ENCODE peak calls at places on chromosomes 3 and 15, in six cellular contexts. Y is activated CD4-positive, alpha-beta T cell treated with anti-CD3 and anti-CD28 coated beads, Interleukin-2, amount 10 ng/mL, durations not matched to agents 7 days and 5 days; B is pancreas; R is AG08395; Z is posterior vena cava; F is NCI-H2171 treated with DMSO at 0.1 percent for 48 hours. I is an unnamed sample.

GRCh38 chr15:31280037-31280830 is 46.4 kb upstream of the KLF13 start:
- DNase-seq in B (peak; percentile 37), Z (peak; percentile 22), Y (peak; percentile 4), F (peak; percentile 99), R (no peak), I (peak; percentile 68)

GRCh38 chr3:134809412-134810051 is 14.5 kb downstream of the EPHB1 start:
- DNase-seq in B (no peak), Y (no peak), Z (no peak), R (no peak), F (no peak), I (no peak)

GRCh38 chr3:24565656-24566055 is 71.0 kb upstream of the THRB start:
- DNase-seq in B (no peak), Y (no peak), Z (no peak), F (no peak), R (no peak), I (no peak)

GRCh38 chr3:8705575-8705974 is 28.0 kb upstream of the CAV3 start:
- DNase-seq in F (no peak), Y (no peak), B (no peak), R (no peak), Z (no peak), I (no peak)

GRCh38 chr15:28128036-28128435 is 28.9 kb upstream of the OCA2 start:
- DNase-seq in Y (no peak), F (no peak), Z (no peak), B (no peak), R (no peak), I (no peak)

GRCh38 chr3:41893977-41894376 is 67.9 kb downstream of the ULK4 start:
- DNase-seq in B (no peak), Y (peak; percentile 19), F (peak; percentile 49), Z (no peak), R (peak; percentile 53), I (no peak)

GRCh38 chr3:127323581-127323980 is 35.7 kb upstream of the PRR20G start:
- DNase-seq in B (no peak), Y (no peak), Z (no peak), F (no peak), R (no peak), I (no peak)

GRCh38 chr3:73521936-73522335 is 102.8 kb downstream of the PDZRN3 start:
- DNase-seq in F (no peak), R (no peak), Y (no peak), Z (no peak), B (no peak), I (no peak)

GRCh38 chr15:69976366-69976994 is 121.2 kb downstream of the TLE3 start:
- DNase-seq in R (peak; percentile 60), Z (no peak), F (no peak), Y (peak; percentile 78), B (no peak), I (no peak)

GRCh38 chr15:76183906-76184639 is 124.3 kb downstream of the TMEM266 start:
- DNase-seq in F (peak; percentile 33), Z (no peak), R (no peak), Y (no peak), B (no peak), I (no peak)

GRCh38 chr3:31247850-31248618 is 284.7 kb upstream of the STT3B start:
- DNase-seq in R (no peak), F (no peak), B (peak; percentile 42), Z (no peak), Y (no peak), I (no peak)

GRCh38 chr3:41216993-41217392 is 17.7 kb downstream of the CTNNB1 start:
- DNase-seq in R (no peak), B (no peak), Y (no peak), F (no peak), Z (no peak), I (no peak)

GRCh38 chr3:354433-354832 is 157.9 kb downstream of the CHL1 start:
- DNase-seq in F (peak; percentile 11), Z (no peak), Y (peak; percentile 29), B (no peak), R (peak; percentile 31), I (no peak)

GRCh38 chr3:111947179-111947727 is 31.6 kb upstream of the ABHD10 start:
- DNase-seq in F (no peak), R (peak; percentile 23), Z (no peak), B (no peak), Y (no peak), I (no peak)

GRCh38 chr15:39504812-39505211 is 76.1 kb upstream of the THBS1 start:
- DNase-seq in F (no peak), Z (no peak), Y (no peak), R (peak; percentile 60), B (no peak), I (no peak)

GRCh38 chr15:20356444-20357138 is 185.0 kb downstream of the GOLGA6L6 start:
- DNase-seq in R (no peak), Y (peak; percentile 94), Z (peak; percentile 87), F (no peak), B (no peak), I (peak; percentile 83)

GRCh38 chr3:123138819-123139517 is 62.8 kb upstream of the SEC22A start:
- DNase-seq in R (peak; percentile 33), Y (no peak), Z (peak; percentile 53), B (no peak), F (no peak), I (no peak)

GRCh38 chr3:149441662-149442442 is 32.6 kb upstream of the TM4SF4 start:
- DNase-seq in R (no peak), Y (no peak), Z (no peak), F (no peak), B (no peak), I (no peak)

GRCh38 chr3:98013428-98014349 is 21.4 kb downstream of the GABRR3 start:
- DNase-seq in R (no peak), F (peak; percentile 12), B (no peak), Y (no peak), Z (no peak), I (no peak)

GRCh38 chr15:87619161-87619960 is 637.2 kb downstream of the NTRK3 start:
- DNase-seq in Y (no peak), R (peak; percentile 71), Z (no peak), B (no peak), F (peak; percentile 52), I (no peak)

GRCh38 chr15:83844742-83845141 is 190.8 kb downstream of the ADAMTSL3 start:
- DNase-seq in F (no peak), R (no peak), B (no peak), Z (no peak), Y (no peak), I (no peak)

GRCh38 chr15:43974852-43975251 is 148.1 kb downstream of the WDR76 start:
- DNase-seq in F (peak; percentile 74), B (no peak), R (no peak), Z (no peak), Y (no peak), I (no peak)

GRCh38 chr3:61358364-61358763 is 107.1 kb upstream of the FHIT start:
- DNase-seq in B (peak; percentile 6), Z (peak; percentile 88), R (no peak), Y (no peak), F (no peak), I (peak; percentile 78)

GRCh38 chr3:149352556-149352955 is 19.1 kb upstream of the TM4SF18 start:
- DNase-seq in Z (peak; percentile 84), B (peak; percentile 51), R (peak; percentile 77), Y (peak; percentile 40), F (peak; percentile 1), I (peak; percentile 66)

GRCh38 chr15:98085003-98085639 is 124.6 kb downstream of the ARRDC4 start:
- DNase-seq in Z (no peak), B (peak; percentile 23), F (peak; percentile 37), R (peak; percentile 63), Y (peak; percentile 58), I (no peak)

GRCh38 chr3:134885877-134886621 is 91.0 kb downstream of the EPHB1 start:
- DNase-seq in F (no peak), Z (no peak), R (peak; percentile 55), Y (no peak), B (no peak), I (no peak)

I was measured in kidney.